ENCODE peak calls at places on chromosomes 6 and 20, in five cellular contexts. One of them, this sample, is unnamed.

GRCh38 chr20:50858525-50858924 is 63.7 kb downstream of the BCAS4 start:
- DNase-seq in ascending aorta: no peak
- DNase-seq in heart right ventricle: no peak
- DNase-seq in fibroblast of pulmonary artery: no peak
- DNase-seq in GM23338: no peak
- DNase-seq in this sample: no peak

GRCh38 chr20:35174458-35175216 is 2.8 kb downstream of the PROCR start:
- DNase-seq in ascending aorta: no peak
- DNase-seq in heart right ventricle: no peak
- DNase-seq in fibroblast of pulmonary artery: no peak
- DNase-seq in GM23338: peak
- DNase-seq in this sample: no peak

GRCh38 chr6:140623498-140623897 is 1249.0 kb upstream of the CITED2 start:
- DNase-seq in ascending aorta: no peak
- DNase-seq in heart right ventricle: no peak
- DNase-seq in fibroblast of pulmonary artery: peak
- DNase-seq in GM23338: no peak
- DNase-seq in this sample: peak

GRCh38 chr20:44384423-44385027 is 29.0 kb downstream of the HNF4A start:
- DNase-seq in ascending aorta: peak
- DNase-seq in heart right ventricle: peak
- DNase-seq in fibroblast of pulmonary artery: peak
- DNase-seq in GM23338: peak
- DNase-seq in this sample: peak

GRCh38 chr6:32057966-32058365 is 19.8 kb downstream of the CYP21A2 start:
- DNase-seq in ascending aorta: no peak
- DNase-seq in heart right ventricle: no peak
- DNase-seq in fibroblast of pulmonary artery: no peak
- DNase-seq in GM23338: no peak
- DNase-seq in this sample: no peak

GRCh38 chr6:25014806-25015560 is 79.2 kb upstream of the RIPOR2 start:
- DNase-seq in ascending aorta: no peak
- DNase-seq in heart right ventricle: no peak
- DNase-seq in fibroblast of pulmonary artery: peak
- DNase-seq in GM23338: peak
- DNase-seq in this sample: peak

GRCh38 chr6:126914172-126914571 is 204.3 kb upstream of the RSPO3 start:
- DNase-seq in ascending aorta: no peak
- DNase-seq in heart right ventricle: no peak
- DNase-seq in fibroblast of pulmonary artery: no peak
- DNase-seq in GM23338: no peak
- DNase-seq in this sample: no peak

GRCh38 chr6:168193816-168194701 is 115.0 kb upstream of the FRMD1 start:
- DNase-seq in ascending aorta: no peak
- DNase-seq in heart right ventricle: no peak
- DNase-seq in fibroblast of pulmonary artery: no peak
- DNase-seq in GM23338: peak
- DNase-seq in this sample: no peak

GRCh38 chr20:17752452-17752851 is 52.7 kb downstream of the BANF2 start:
- DNase-seq in ascending aorta: no peak
- DNase-seq in heart right ventricle: no peak
- DNase-seq in fibroblast of pulmonary artery: no peak
- DNase-seq in GM23338: peak
- DNase-seq in this sample: no peak

GRCh38 chr6:36759177-36759757 is 61.6 kb downstream of the RAB44 start:
- DNase-seq in ascending aorta: peak
- DNase-seq in heart right ventricle: peak
- DNase-seq in fibroblast of pulmonary artery: peak
- DNase-seq in GM23338: peak
- DNase-seq in this sample: peak

GRCh38 chr6:108622601-108623335 is 62.1 kb downstream of the FOXO3 start:
- DNase-seq in ascending aorta: peak
- DNase-seq in heart right ventricle: peak
- DNase-seq in fibroblast of pulmonary artery: peak
- DNase-seq in GM23338: no peak
- DNase-seq in this sample: peak

GRCh38 chr6:141107562-141108160 is 1025.1 kb upstream of the GJE1 start:
- DNase-seq in ascending aorta: no peak
- DNase-seq in heart right ventricle: no peak
- DNase-seq in fibroblast of pulmonary artery: peak
- DNase-seq in GM23338: no peak
- DNase-seq in this sample: peak

GRCh38 chr20:59820204-59821041 is 113.0 kb downstream of the SYCP2 start:
- DNase-seq in ascending aorta: no peak
- DNase-seq in heart right ventricle: peak
- DNase-seq in fibroblast of pulmonary artery: no peak
- DNase-seq in GM23338: no peak
- DNase-seq in this sample: no peak

GRCh38 chr6:63813531-63813930 is 177.9 kb downstream of the PHF3 start:
- DNase-seq in ascending aorta: no peak
- DNase-seq in heart right ventricle: no peak
- DNase-seq in fibroblast of pulmonary artery: no peak
- DNase-seq in GM23338: no peak
- DNase-seq in this sample: no peak

GRCh38 chr6:37311666-37312473 is 41.9 kb upstream of the RNF8 start:
- DNase-seq in ascending aorta: no peak
- DNase-seq in heart right ventricle: no peak
- DNase-seq in fibroblast of pulmonary artery: peak
- DNase-seq in GM23338: no peak
- DNase-seq in this sample: peak

GRCh38 chr6:14472964-14473363 is 355.4 kb downstream of the CD83 start:
- DNase-seq in ascending aorta: no peak
- DNase-seq in heart right ventricle: peak
- DNase-seq in fibroblast of pulmonary artery: no peak
- DNase-seq in GM23338: no peak
- DNase-seq in this sample: peak

GRCh38 chr20:18250237-18250636 is 38.1 kb upstream of the ZNF133 start:
- DNase-seq in ascending aorta: no peak
- DNase-seq in heart right ventricle: no peak
- DNase-seq in fibroblast of pulmonary artery: no peak
- DNase-seq in GM23338: no peak
- DNase-seq in this sample: no peak

GRCh38 chr6:11094411-11094851 is 797 bp downstream of the SMIM13 start:
- DNase-seq in ascending aorta: no peak
- DNase-seq in heart right ventricle: peak
- DNase-seq in fibroblast of pulmonary artery: peak
- DNase-seq in GM23338: peak
- DNase-seq in this sample: peak

GRCh38 chr6:8088886-8089285 is 13.5 kb downstream of the EEF1E1 start:
- DNase-seq in ascending aorta: no peak
- DNase-seq in heart right ventricle: no peak
- DNase-seq in fibroblast of pulmonary artery: peak
- DNase-seq in GM23338: no peak
- DNase-seq in this sample: peak

GRCh38 chr6:147503587-147503986 is 4.9 kb upstream of the SAMD5 start:
- DNase-seq in ascending aorta: no peak
- DNase-seq in heart right ventricle: no peak
- DNase-seq in fibroblast of pulmonary artery: no peak
- DNase-seq in GM23338: peak
- DNase-seq in this sample: no peak

GRCh38 chr6:94862116-94862515 is 715.2 kb upstream of the MANEA start:
- DNase-seq in ascending aorta: no peak
- DNase-seq in heart right ventricle: no peak
- DNase-seq in fibroblast of pulmonary artery: no peak
- DNase-seq in GM23338: no peak
- DNase-seq in this sample: peak

GRCh38 chr6:136111831-136112230 is 138.3 kb downstream of the MTFR2 start:
- DNase-seq in ascending aorta: no peak
- DNase-seq in heart right ventricle: no peak
- DNase-seq in fibroblast of pulmonary artery: no peak
- DNase-seq in GM23338: no peak
- DNase-seq in this sample: no peak

GRCh38 chr6:21802611-21802899 is 209.0 kb downstream of the SOX4 start:
- DNase-seq in ascending aorta: no peak
- DNase-seq in heart right ventricle: no peak
- DNase-seq in fibroblast of pulmonary artery: no peak
- DNase-seq in GM23338: no peak
- DNase-seq in this sample: no peak

GRCh38 chr6:21804941-21805610 is 211.5 kb downstream of the SOX4 start:
- DNase-seq in ascending aorta: no peak
- DNase-seq in heart right ventricle: peak
- DNase-seq in fibroblast of pulmonary artery: peak
- DNase-seq in GM23338: no peak
- DNase-seq in this sample: peak

GRCh38 chr6:21800330-21800729 is 206.8 kb downstream of the SOX4 start:
- DNase-seq in ascending aorta: no peak
- DNase-seq in heart right ventricle: no peak
- DNase-seq in fibroblast of pulmonary artery: no peak
- DNase-seq in GM23338: no peak
- DNase-seq in this sample: no peak

GRCh38 chr6:21800948-21801438 is 207.4 kb downstream of the SOX4 start:
- DNase-seq in ascending aorta: no peak
- DNase-seq in heart right ventricle: no peak
- DNase-seq in fibroblast of pulmonary artery: peak
- DNase-seq in GM23338: no peak
- DNase-seq in this sample: peak

GRCh38 chr6:21801786-21802610 is 208.4 kb downstream of the SOX4 start:
- DNase-seq in ascending aorta: no peak
- DNase-seq in heart right ventricle: no peak
- DNase-seq in fibroblast of pulmonary artery: no peak
- DNase-seq in GM23338: no peak
- DNase-seq in this sample: no peak
- H3K4me3 ChIP-seq in ascending aorta: no peak
- H3K4me3 ChIP-seq in heart right ventricle: no peak
- H3K4me3 ChIP-seq in fibroblast of pulmonary artery: no peak
- H3K4me3 ChIP-seq in GM23338: no peak
- H3K4me3 ChIP-seq in this sample: no peak

GRCh38 chr20:46046588-46047310 is 17.7 kb downstream of the SLC12A5 start:
- DNase-seq in ascending aorta: no peak
- DNase-seq in heart right ventricle: no peak
- DNase-seq in fibroblast of pulmonary artery: no peak
- DNase-seq in GM23338: no peak
- DNase-seq in this sample: no peak
- TF ChIP-seq CTCF in ascending aorta: no peak
- TF ChIP-seq CTCF in heart right ventricle: no peak
- TF ChIP-seq CTCF in fibroblast of pulmonary artery: no peak
- TF ChIP-seq CTCF in GM23338: no peak
- TF ChIP-seq CTCF in this sample: no peak

DNA sequence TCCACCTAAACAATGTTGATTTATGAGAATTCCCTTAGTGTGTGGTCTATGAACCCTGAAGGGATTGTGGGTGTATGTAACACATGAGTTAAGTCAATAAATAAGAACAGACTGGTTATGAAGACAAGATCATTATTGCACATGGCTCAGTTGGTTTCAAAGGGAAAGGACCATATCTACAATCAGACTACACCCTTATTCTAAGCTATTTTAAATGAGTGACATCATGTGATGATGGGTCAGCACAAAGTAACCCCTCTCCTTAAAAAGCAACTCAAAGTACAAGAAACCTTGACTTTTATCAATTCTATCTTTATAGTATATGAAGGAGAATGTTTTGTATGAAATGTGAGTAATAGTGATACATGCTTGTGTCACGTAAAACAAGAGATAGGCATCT is 15.3 kb upstream of the ZSCAN23 start:
- DNase-seq in ascending aorta: no peak
- DNase-seq in heart right ventricle: no peak
- DNase-seq in fibroblast of pulmonary artery: no peak
- DNase-seq in GM23338: no peak
- DNase-seq in this sample: no peak
- H3K4me3 ChIP-seq in ascending aorta: no peak
- H3K4me3 ChIP-seq in heart right ventricle: no peak
- H3K4me3 ChIP-seq in fibroblast of pulmonary artery: no peak
- H3K4me3 ChIP-seq in GM23338: no peak
- H3K4me3 ChIP-seq in this sample: no peak

GRCh38 chr20:19932170-19932667 is 84.9 kb upstream of the NAA20 start:
- DNase-seq in ascending aorta: no peak
- DNase-seq in heart right ventricle: peak
- DNase-seq in fibroblast of pulmonary artery: peak
- DNase-seq in GM23338: no peak
- DNase-seq in this sample: peak
- TF ChIP-seq CTCF in ascending aorta: no peak
- TF ChIP-seq CTCF in heart right ventricle: no peak
- TF ChIP-seq CTCF in fibroblast of pulmonary artery: peak
- TF ChIP-seq CTCF in GM23338: no peak
- TF ChIP-seq CTCF in this sample: no peak